ENCODE peak calls at places on chromosomes 11 and 22, in nine cellular contexts. Y is NCI-H1694 treated with DMSO at 0.1 percent for 48 hours; X is AG08396; M is tibial nerve; E is stimulated activated CD4-positive, alpha-beta T cell treated with anti-CD3 and anti-CD28 coated beads, Interleukin-4, amount 100 ng/mL, for 1 hour; B is activated naive CD8-positive, alpha-beta T cell treated with anti-CD3 and anti-CD28 coated beads for 36 hours; A is Caki2; D is non-pigmented ciliary epithelial cell; J is endothelial cell. Z is an unnamed sample.

GRCh38 chr22:40202225-40202944 is 24.7 kb downstream of the TNRC6B start:
- DNase-seq in M (no peak), J (no peak), E (no peak), B (no peak), A (no peak), D (no peak), X (no peak), Y (no peak), Z (no peak)

GRCh38 chr22:40250608-40251007 is 72.9 kb downstream of the TNRC6B start:
- DNase-seq in B (no peak), Y (no peak), A (no peak), J (no peak), X (no peak), E (no peak), M (no peak), D (no peak), Z (no peak)

GRCh38 chr22:29096736-29097669 is 24.2 kb downstream of the KREMEN1 start:
- DNase-seq in E (no peak), M (no peak), D (no peak), B (no peak), Y (no peak), A (no peak), X (no peak), J (no peak), Z (no peak)

GRCh38 chr11:36131719-36132349 is 157.4 kb downstream of the COMMD9 start:
- DNase-seq in J (peak), A (no peak), X (peak), B (peak), M (peak), D (no peak), Y (peak), E (no peak), Z (no peak)

GRCh38 chr11:72552399-72552910 is 118.1 kb upstream of the CLPB start:
- DNase-seq in A (no peak), E (no peak), D (no peak), Y (no peak), M (no peak), J (no peak), B (no peak), X (no peak), Z (no peak)

GRCh38 chr11:124762077-124762623 is at the start of gene ESAM:
- DNase-seq in B (peak), E (peak), Y (no peak), J (peak), D (no peak), M (no peak), X (peak), A (no peak), Z (no peak)

GRCh38 chr22:46072030-46072881 is 78.1 kb upstream of the PPARA start:
- DNase-seq in E (peak), A (peak), B (peak), D (no peak), X (no peak), Y (peak), M (no peak), J (no peak), Z (no peak)

GRCh38 chr11:8068605-8069221 is 12.3 kb upstream of the TUB start:
- DNase-seq in M (peak), B (no peak), J (no peak), D (peak), A (peak), X (peak), Y (peak), E (no peak), Z (no peak)

GRCh38 chr11:76686261-76687079 is 15.9 kb upstream of the LRRC32 start:
- DNase-seq in D (no peak), A (no peak), Y (no peak), X (no peak), J (no peak), E (no peak), B (no peak), M (no peak), Z (no peak)

GRCh38 chr11:64598797-64599697 is 8.0 kb downstream of the SLC22A12 start:
- DNase-seq in A (no peak), D (no peak), Y (no peak), J (no peak), M (no peak), X (no peak), B (no peak), E (no peak), Z (no peak)

GRCh38 chr11:69361048-69361447 is 67.1 kb downstream of the MYEOV start:
- DNase-seq in Y (no peak), E (no peak), X (no peak), M (no peak), J (peak), D (no peak), A (no peak), B (no peak), Z (no peak)

GRCh38 chr22:38756631-38757463 is 1.0 kb upstream of the SUN2 start:
- DNase-seq in J (no peak), X (no peak), D (no peak), Y (no peak), M (no peak), B (no peak), E (no peak), A (no peak), Z (no peak)

GRCh38 chr11:123590296-123590912 is 64.0 kb downstream of the SCN3B start:
- DNase-seq in Y (no peak), E (no peak), D (no peak), M (peak), J (peak), X (peak), A (peak), B (no peak), Z (no peak)

GRCh38 chr11:106961048-106961447 is 57.2 kb downstream of the GUCY1A2 start:
- DNase-seq in B (no peak), A (peak), M (no peak), D (no peak), Y (no peak), J (no peak), X (no peak), E (no peak), Z (no peak)

GRCh38 chr11:35145249-35145648 is 6.3 kb downstream of the CD44 start:
- DNase-seq in B (peak), J (no peak), M (no peak), Y (no peak), X (peak), E (peak), D (peak), A (peak), Z (no peak)

GRCh38 chr22:46007848-46008261 is 30.9 kb upstream of the WNT7B start:
- DNase-seq in Y (peak), M (peak), X (peak), D (peak), J (no peak), E (no peak), B (no peak), A (no peak), Z (no peak)

GRCh38 chr11:75499423-75500305 is 26.1 kb downstream of the GDPD5 start:
- DNase-seq in M (peak), A (peak), X (peak), E (no peak), B (no peak), D (peak), J (no peak), Y (no peak), Z (no peak)

GRCh38 chr11:76361365-76361764 is 19.6 kb downstream of the THAP12 start:
- DNase-seq in B (no peak), M (no peak), D (no peak), J (no peak), A (no peak), X (no peak), Y (no peak), E (no peak), Z (no peak)

GRCh38 chr11:60992842-60993409 is 21.4 kb downstream of the CD6 start:
- DNase-seq in Y (peak), X (no peak), B (no peak), A (no peak), D (no peak), J (no peak), M (no peak), E (no peak), Z (no peak)

GRCh38 chr22:35440129-35440528 is 40.2 kb downstream of the MCM5 start:
- DNase-seq in A (no peak), M (no peak), Y (no peak), B (no peak), D (no peak), E (no peak), X (no peak), J (no peak), Z (no peak)

GRCh38 chr11:110077866-110078325 is 15.3 kb upstream of the ZC3H12C start:
- DNase-seq in A (peak), M (no peak), D (no peak), X (no peak), Y (peak), B (peak), E (no peak), J (no peak), Z (no peak)

GRCh38 chr22:21726650-21727049 is 8.9 kb downstream of the YPEL1 start:
- DNase-seq in X (peak), Y (peak), E (no peak), D (no peak), M (no peak), A (no peak), B (peak), J (peak), Z (no peak)

GRCh38 chr11:29161216-29161615 is 855.6 kb downstream of the KCNA4 start:
- DNase-seq in M (no peak), B (no peak), D (no peak), Y (no peak), J (no peak), A (no peak), X (no peak), E (no peak), Z (no peak)

GRCh38 chr11:115528217-115528616 is 24.0 kb upstream of the CADM1 start:
- DNase-seq in D (no peak), E (no peak), M (no peak), Y (no peak), B (no peak), X (no peak), A (no peak), J (no peak), Z (no peak)

GRCh38 chr22:23268139-23268712 is 87.9 kb downstream of the BCR start:
- DNase-seq in J (no peak), Y (no peak), X (no peak), B (no peak), E (no peak), A (no peak), D (no peak), M (no peak), Z (no peak)

GRCh38 chr22:31650391-31650790 is 11.6 kb downstream of the PISD start:
- DNase-seq in A (peak), B (no peak), J (no peak), Y (no peak), X (no peak), E (no peak), M (no peak), D (no peak), Z (no peak)

GRCh38 chr11:121478226-121478894 is 25.6 kb upstream of the SORL1-AS1 start:
- DNase-seq in D (no peak), A (no peak), B (no peak), E (no peak), J (no peak), Y (no peak), X (no peak), M (no peak), Z (no peak)

GRCh38 chr22:17606472-17606871 is 22.1 kb downstream of the ATP6V1E1 start:
- DNase-seq in M (no peak), X (no peak), A (no peak), B (no peak), D (no peak), E (no peak), Y (no peak), J (no peak), Z (no peak)

GRCh38 chr22:43750751-43751150 is 61.4 kb downstream of the EFCAB6 start:
- DNase-seq in M (no peak), E (no peak), A (no peak), X (no peak), J (no peak), B (no peak), Y (peak), D (no peak), Z (no peak)

GRCh38 chr11:20089357-20089756 is 70.9 kb downstream of the DBX1 start:
- DNase-seq in D (no peak), X (no peak), E (no peak), A (no peak), B (no peak), M (no peak), Y (no peak), J (no peak), Z (no peak)

GRCh38 chr22:24953294-24954113 is 988 bp downstream of the KIAA1671 start:
- DNase-seq in M (no peak), Y (no peak), E (no peak), B (no peak), D (no peak), A (peak), X (no peak), J (no peak), Z (no peak)

GRCh38 chr22:24155597-24156145 is 25.6 kb upstream of the SUSD2 start:
- DNase-seq in Y (peak), A (no peak), B (peak), M (peak), E (peak), D (no peak), J (peak), X (peak), Z (no peak)

GRCh38 chr11:129320485-129320884 is 55.2 kb upstream of the BARX2 start:
- DNase-seq in E (no peak), B (no peak), Y (no peak), D (no peak), A (no peak), X (no peak), J (no peak), M (no peak), Z (no peak)

Z was measured in esophagus squamous epithelium.